ENCODE peak calls at places on chromosomes 4 and X, in four cellular contexts. D, C, K and X are unnamed samples.

GRCh38 chrX:103360092-103360491 is 3.8 kb downstream of the TCEAL9 start:
- DNase-seq in D (no peak), C (no peak), K (peak), X (no peak)

GRCh38 chrX:150182176-150182575 is 180.9 kb upstream of the MAMLD1 start:
- DNase-seq in D (no peak), C (no peak), K (no peak), X (no peak)

GRCh38 chr4:165515201-165515600 is 136.4 kb downstream of the CPE start:
- DNase-seq in K (no peak), D (no peak), C (no peak), X (no peak)

GRCh38 chrX:103248553-103248952 is 6.4 kb downstream of the TCEAL8 start:
- DNase-seq in K (peak), C (no peak), D (no peak), X (no peak)

GRCh38 chr4:140252742-140253555 is 99.0 kb upstream of the MAML3 start:
- DNase-seq in K (peak), D (peak), C (peak), X (peak)

GRCh38 chr4:1705732-1706131 is 6.4 kb downstream of the SLBP start:
- DNase-seq in K (no peak), C (no peak), D (no peak), X (no peak)

GRCh38 chr4:138307319-138307718 is 65.2 kb upstream of the SLC7A11 start:
- DNase-seq in C (no peak), K (no peak), D (no peak), X (no peak)

GRCh38 chr4:110055014-110055768 is 142.5 kb downstream of the EGF start:
- DNase-seq in C (no peak), D (no peak), K (no peak), X (no peak)

GRCh38 chrX:7074135-7074907 is 73.2 kb upstream of the STS start:
- DNase-seq in D (no peak), K (no peak), C (no peak), X (peak)

GRCh38 chr4:148868207-148868606 is 426.0 kb upstream of the NR3C2 start:
- DNase-seq in C (no peak), K (no peak), D (no peak), X (no peak)

GRCh38 chr4:146059865-146060264 is 115.7 kb upstream of the LSM6 start:
- DNase-seq in K (no peak), D (no peak), C (no peak), X (no peak)